ENCODE peak calls at places on chromosomes 12 and 14, in four cellular contexts. Q, S, E and F are unnamed samples.
A peak's percentile ranks its signal among the peaks of the same experiment; 100 is the strongest.

GRCh38 chr14:45156067-45156466 is 20.3 kb downstream of the FANCM start:
- DNase-seq in Q (no peak), E (no peak), S (no peak), F (no peak)

GRCh38 chr14:96146131-96146771 is 58.4 kb upstream of the BDKRB2 start:
- DNase-seq in Q (no peak), E (no peak), S (no peak), F (no peak)

GRCh38 chr14:68649461-68650189 is 143.2 kb downstream of the ZFP36L1 start:
- DNase-seq in S (no peak), E (no peak), Q (no peak), F (no peak)

GRCh38 chr12:69196302-69197288 is 42.8 kb upstream of the CPSF6 start:
- DNase-seq in Q (no peak), S (no peak), E (peak; percentile 10), F (no peak)

GRCh38 chr14:101707285-101707842 is 54.1 kb upstream of the PPP2R5C start:
- DNase-seq in Q (no peak), S (peak; percentile 76), E (peak; percentile 81), F (peak; percentile 53)

GRCh38 chr14:37247777-37248461 is 50.2 kb downstream of the MIPOL1 start:
- DNase-seq in S (no peak), E (no peak), Q (no peak), F (no peak)

GRCh38 chr14:84108746-84109457 is 1421.0 kb upstream of the FLRT2 start:
- DNase-seq in S (no peak), E (no peak), Q (no peak), F (no peak)

GRCh38 chr12:30417697-30418231 is 277.9 kb downstream of the IPO8 start:
- DNase-seq in S (no peak), Q (no peak), E (no peak), F (no peak)

GRCh38 chr14:74614508-74615495 is 2.8 kb upstream of the LTBP2 start:
- DNase-seq in Q (no peak), S (no peak), E (no peak), F (peak; percentile 40)

GRCh38 chr12:12983420-12984035 is 16.5 kb downstream of the HEBP1 start:
- DNase-seq in S (peak; percentile 50), Q (peak; percentile 16), E (peak; percentile 30), F (no peak)

GRCh38 chr12:126784328-126784921 is 1482.5 kb upstream of the TMEM132C start:
- DNase-seq in Q (peak; percentile 31), E (peak; percentile 2), S (peak; percentile 22), F (no peak)

GRCh38 chr12:41437578-41437977 is 249.5 kb downstream of the PDZRN4 start:
- DNase-seq in S (no peak), E (no peak), Q (no peak), F (no peak)

GRCh38 chr12:128859311-128859710 is 6.0 kb downstream of the GLT1D1 start:
- DNase-seq in Q (no peak), S (no peak), E (no peak), F (no peak)

GRCh38 chr14:32202468-32202865 is 602 bp downstream of the RNU6-8 start:
- DNase-seq in E (peak; percentile 60), Q (no peak), S (no peak), F (no peak)

GRCh38 chr12:44159870-44160269 is 324.0 kb downstream of the TMEM117 start:
- DNase-seq in E (no peak), Q (no peak), S (no peak), F (no peak)

GRCh38 chr14:96502621-96503251 is 554 bp downstream of the PAPOLA start:
- DNase-seq in E (peak; percentile 26), Q (peak; percentile 74), S (peak; percentile 57), F (no peak)

GRCh38 chr12:1313906-1314305 is 280.5 kb downstream of the FBXL14 start:
- DNase-seq in E (no peak), S (no peak), Q (no peak), F (no peak)

GRCh38 chr12:41205070-41205715 is 17.1 kb downstream of the PDZRN4 start:
- DNase-seq in S (no peak), Q (no peak), E (no peak), F (no peak)

GRCh38 chr12:98516184-98516873 is 939 bp downstream of the TMPO start:
- DNase-seq in Q (no peak), S (peak; percentile 41), E (peak; percentile 88), F (peak; percentile 79)

GRCh38 chr14:72665259-72665658 is 228.6 kb downstream of the DPF3 start:
- DNase-seq in S (no peak), Q (no peak), E (peak; percentile 7), F (no peak)

GRCh38 chr12:3432176-3432742 is 58.7 kb upstream of the PRMT8 start:
- DNase-seq in S (no peak), E (peak; percentile 14), Q (no peak), F (no peak)

GRCh38 chr12:128266559-128267245 is at the start of gene TMEM132C:
- DNase-seq in E (no peak), S (no peak), Q (peak; percentile 55), F (no peak)

GRCh38 chr14:54776361-54777001 is 126.1 kb downstream of the GCH1 start:
- DNase-seq in S (no peak), E (no peak), Q (no peak), F (peak; percentile 24)

GRCh38 chr14:95290769-95291440 is 28.8 kb downstream of the CLMN start:
- DNase-seq in E (no peak), S (no peak), Q (no peak), F (no peak)

GRCh38 chr14:53355581-53356112 is 202.5 kb upstream of the DDHD1 start:
- DNase-seq in Q (no peak), S (peak; percentile 46), E (no peak), F (no peak)

GRCh38 chr12:122835693-122836026 is 403 bp downstream of the HIP1R start:
- DNase-seq in S (peak; percentile 45), Q (peak; percentile 87), E (no peak), F (no peak)

GRCh38 chr12:61667676-61668075 is 592.5 kb upstream of the USP15 start:
- DNase-seq in E (no peak), Q (no peak), S (no peak), F (no peak)

GRCh38 chr12:124030510-124030909 is 57.5 kb downstream of the ZNF664 start:
- DNase-seq in S (peak; percentile 17), Q (peak; percentile 39), E (no peak), F (no peak)

GRCh38 chr12:4112734-4113396 is 160.7 kb upstream of the CCND2 start:
- DNase-seq in E (no peak), S (no peak), Q (no peak), F (no peak)

GRCh38 chr14:40028991-40029390 is 596.8 kb upstream of the FBXO33 start:
- DNase-seq in E (no peak), Q (no peak), S (no peak), F (no peak)

GRCh38 chr12:98725481-98726247 is 80.6 kb downstream of the APAF1 start:
- DNase-seq in S (peak; percentile 40), E (peak; percentile 28), Q (peak; percentile 20), F (no peak)

GRCh38 chr12:120771097-120771496 is 45.5 kb downstream of the ACADS start:
- DNase-seq in Q (no peak), E (no peak), S (no peak), F (no peak)

GRCh38 chr14:83863042-83863441 is 1666.9 kb upstream of the FLRT2 start:
- DNase-seq in Q (no peak), S (no peak), E (no peak), F (no peak)

GRCh38 chr12:111074559-111074958 is 154.2 kb upstream of the MYL2 start:
- DNase-seq in E (no peak), S (no peak), Q (no peak), F (no peak)

GRCh38 chr14:22850944-22851790 is 14.8 kb downstream of the MMP14 start:
- DNase-seq in Q (no peak), E (no peak), S (no peak), F (no peak)

GRCh38 chr12:132489602-132490239 is at the start of gene FBRSL1:
- DNase-seq in E (peak; percentile 72), S (peak; percentile 99), Q (peak; percentile 98), F (no peak)

GRCh38 chr14:49549881-49550280 is 36.3 kb downstream of the RPS29 start:
- DNase-seq in E (no peak), S (no peak), Q (no peak), F (no peak)
- TF ChIP-seq TARDBP in E (no peak), S (no peak), Q (no peak), F (no peak)

GRCh38 chr12:59736359-59736758 is 140.5 kb downstream of the SLC16A7 start:
- DNase-seq in E (no peak), S (no peak), Q (no peak), F (no peak)
- TF ChIP-seq TARDBP in E (no peak), S (no peak), Q (no peak), F (no peak)

GRCh38 chr12:26870491-26871419 is 37.8 kb upstream of the ITPR2 start:
- DNase-seq in E (no peak), S (no peak), Q (no peak), F (peak; percentile 35)
- TF ChIP-seq TARDBP in E (no peak), S (no peak), Q (no peak), F (no peak)

GRCh38 chr12:80419660-80420059 is 24.4 kb upstream of the PTPRQ start:
- DNase-seq in Q (no peak), S (no peak), E (no peak), F (no peak)

GRCh38 chr12:80420075-80420474 is 24.0 kb upstream of the PTPRQ start:
- DNase-seq in S (no peak), E (no peak), Q (no peak), F (no peak)

DNA sequence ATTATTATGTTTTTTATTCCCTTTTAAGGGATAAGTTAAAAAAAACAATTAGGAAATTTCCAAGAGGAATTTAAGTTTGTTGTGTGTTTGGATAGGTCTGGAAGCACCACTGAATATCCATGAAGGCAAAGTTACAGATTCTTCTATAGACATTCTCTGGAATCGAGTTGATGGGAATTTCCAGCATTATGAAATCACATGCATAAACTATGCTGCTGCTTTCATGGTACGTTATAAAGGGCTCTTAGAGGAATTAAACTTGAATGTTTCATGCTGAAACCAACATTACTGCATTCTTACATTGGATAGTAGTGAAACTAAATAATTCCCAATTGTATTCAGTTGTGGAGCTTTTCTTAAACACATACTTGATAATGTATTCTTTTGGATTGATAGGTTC is 21.5 kb upstream of the PTPRQ start:
- DNase-seq in S (no peak), E (no peak), Q (no peak), F (no peak)
- TF ChIP-seq TARDBP in S (no peak), E (no peak), Q (no peak), F (no peak)

DNA sequence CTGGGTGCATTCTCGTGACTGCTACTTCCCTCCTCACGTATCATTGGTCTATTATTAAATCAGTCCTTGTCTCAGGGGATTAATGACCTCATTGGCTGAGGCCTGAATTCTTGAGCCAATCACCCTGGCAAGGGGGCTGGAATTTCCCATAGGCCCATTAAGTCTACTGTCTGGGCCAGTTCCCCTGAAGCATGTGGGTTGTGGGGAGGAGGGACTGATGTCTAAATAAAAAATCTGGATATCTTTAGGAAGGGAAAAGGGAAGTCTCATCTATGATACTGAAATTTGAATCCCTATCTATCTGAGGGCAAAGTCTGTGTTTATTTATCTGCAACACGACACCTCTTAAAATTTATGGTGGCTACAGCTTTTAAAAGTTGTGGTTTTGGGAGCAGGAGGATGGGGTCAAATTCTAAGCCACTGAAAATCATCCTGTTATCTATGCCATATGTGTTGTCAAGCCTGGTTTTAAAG is 71.9 kb downstream of the DYRK2 start:
- DNase-seq in E (no peak), Q (no peak), S (peak; percentile 59), F (no peak)
- TF ChIP-seq TARDBP in E (no peak), Q (no peak), S (no peak), F (no peak)

GRCh38 chr12:16158018-16158417 is 119.5 kb downstream of the SLC15A5 start:
- DNase-seq in S (no peak), E (no peak), Q (no peak), F (no peak)
- TF ChIP-seq TARDBP in S (no peak), E (no peak), Q (no peak), F (no peak)